ENCODE peak calls at places on chromosomes 7 and 10, in ten cellular contexts. H, R, J, X, K, T, B, Z, D and U are unnamed samples.

GRCh38 chr10:21907436-21907835 is 96.1 kb downstream of the DNAJC1 start:
- DNase-seq in D (no peak), Z (no peak), K (no peak), T (no peak), B (no peak), H (no peak), X (no peak), R (no peak), J (no peak), U (no peak)

GRCh38 chr7:66326501-66327180 is 121.5 kb downstream of the TPST1 start:
- DNase-seq in H (peak; percentile 95), R (no peak), X (peak; percentile 85), J (no peak), B (peak; percentile 69), Z (peak; percentile 55), T (no peak), K (no peak), D (no peak), U (peak; percentile 66)

GRCh38 chr7:103727982-103728610 is 261.4 kb downstream of the RELN start:
- DNase-seq in R (no peak), T (no peak), X (no peak), H (no peak), B (no peak), D (no peak), Z (no peak), K (no peak), J (no peak), U (no peak)

GRCh38 chr7:123393623-123394022 is 140.8 kb downstream of the IQUB start:
- DNase-seq in T (no peak), Z (no peak), X (no peak), J (no peak), H (no peak), K (no peak), R (no peak), D (no peak), B (no peak), U (no peak)

GRCh38 chr7:50641442-50642405 is 76.5 kb upstream of the DDC start:
- DNase-seq in D (no peak), R (no peak), Z (no peak), B (no peak), X (no peak), T (no peak), H (no peak), J (no peak), K (no peak), U (peak; percentile 54)

GRCh38 chr7:36207451-36208291 is 54.6 kb downstream of the EEPD1 start:
- DNase-seq in R (no peak), J (no peak), D (no peak), Z (peak; percentile 4), B (peak; percentile 88), T (no peak), K (peak; percentile 77), X (peak; percentile 65), H (no peak), U (no peak)

GRCh38 chr7:148318838-148319237 is 271.7 kb upstream of the C7orf33 start:
- DNase-seq in T (no peak), R (no peak), K (no peak), H (no peak), X (no peak), J (no peak), D (no peak), Z (no peak), B (no peak), U (no peak)

GRCh38 chr10:34967411-34967880 is 122.7 kb downstream of the CUL2 start:
- DNase-seq in B (no peak), X (peak; percentile 27), R (no peak), H (peak; percentile 85), T (no peak), K (no peak), Z (peak; percentile 45), D (peak; percentile 66), J (no peak), U (no peak)

GRCh38 chr10:70348228-70348850 is 34.1 kb downstream of the LRRC20 start:
- DNase-seq in K (no peak), X (peak; percentile 63), T (no peak), B (no peak), R (no peak), H (no peak), Z (no peak), D (no peak), J (peak; percentile 34), U (peak; percentile 32)

GRCh38 chr10:47164126-47164799 is 135.7 kb upstream of the GDF10 start:
- DNase-seq in R (no peak), T (no peak), Z (no peak), B (peak; percentile 83), J (no peak), H (no peak), X (peak; percentile 54), K (no peak), D (no peak), U (no peak)

GRCh38 chr10:108544500-108545120 is 1378.7 kb downstream of the XPNPEP1 start:
- DNase-seq in K (peak; percentile 7), H (peak; percentile 13), R (no peak), B (no peak), D (peak; percentile 53), J (peak; percentile 66), Z (peak; percentile 55), T (no peak), X (peak; percentile 51), U (peak; percentile 62)

GRCh38 chr10:112650588-112651030 is 203.6 kb downstream of the VTI1A start:
- DNase-seq in T (no peak), K (no peak), J (no peak), X (no peak), B (no peak), D (no peak), R (no peak), Z (no peak), H (no peak), U (no peak)

GRCh38 chr7:131164025-131164899 is 163.4 kb upstream of the MKLN1 start:
- DNase-seq in D (no peak), X (peak; percentile 84), B (peak; percentile 70), Z (peak; percentile 33), T (no peak), R (no peak), K (peak; percentile 99), H (peak; percentile 94), J (no peak), U (peak; percentile 60)

GRCh38 chr10:105579112-105579511 is 938.0 kb downstream of the SORCS3 start:
- DNase-seq in Z (no peak), B (no peak), T (no peak), K (no peak), H (no peak), D (no peak), J (no peak), R (no peak), X (no peak), U (no peak)

GRCh38 chr10:10872035-10872673 is 145.5 kb upstream of the CELF2 start:
- DNase-seq in K (peak; percentile 62), T (no peak), B (peak; percentile 88), D (no peak), R (no peak), H (peak; percentile 83), Z (peak; percentile 53), X (peak; percentile 84), J (no peak), U (peak; percentile 99)

GRCh38 chr10:71351087-71351486 is 32.0 kb downstream of the SLC29A3 start:
- DNase-seq in Z (no peak), R (no peak), K (no peak), T (no peak), D (no peak), J (no peak), X (no peak), B (no peak), H (no peak), U (no peak)

GRCh38 chr7:94060772-94061171 is 56.6 kb upstream of the BET1 start:
- DNase-seq in Z (no peak), X (peak; percentile 16), J (no peak), B (no peak), R (no peak), H (no peak), D (no peak), T (no peak), K (no peak), U (peak; percentile 35)

GRCh38 chr10:116866987-116867595 is 17.8 kb downstream of the ENO4 start:
- DNase-seq in H (no peak), T (no peak), J (no peak), K (no peak), Z (peak; percentile 16), D (no peak), X (peak; percentile 29), R (no peak), B (no peak), U (no peak)